ENCODE peak calls at places on chromosomes 6 and 20, in nine cellular contexts. One of them, this sample, is unnamed.
A peak's percentile ranks its signal among the peaks of the same experiment; 100 is the strongest.

GRCh38 chr6:164010446-164011071 is 596.0 kb downstream of the QKI start:
- DNase-seq in RCC 7860: no peak
- DNase-seq in LoVo: no peak
- DNase-seq in right lobe of liver: no peak
- DNase-seq in M059J: no peak
- DNase-seq in NCI-H460: no peak
- DNase-seq in GM10248: no peak
- DNase-seq in hypothalamus: no peak
- DNase-seq in activated CD8-positive, alpha-beta memory T cell treated with anti-CD3 and anti-CD28 coated beads for 4 hours: no peak
- DNase-seq in this sample: no peak

GRCh38 chr6:91127752-91128151 is 540.9 kb upstream of the MAP3K7 start:
- DNase-seq in hypothalamus: no peak
- DNase-seq in right lobe of liver: no peak
- DNase-seq in M059J: no peak
- DNase-seq in activated CD8-positive, alpha-beta memory T cell treated with anti-CD3 and anti-CD28 coated beads for 4 hours: no peak
- DNase-seq in GM10248: no peak
- DNase-seq in NCI-H460: no peak
- DNase-seq in LoVo: no peak
- DNase-seq in RCC 7860: no peak
- DNase-seq in this sample: no peak

GRCh38 chr6:138988469-138988834 is 399 bp upstream of the REPS1 start:
- DNase-seq in activated CD8-positive, alpha-beta memory T cell treated with anti-CD3 and anti-CD28 coated beads for 4 hours: no peak
- DNase-seq in LoVo: no peak
- DNase-seq in hypothalamus: no peak
- DNase-seq in GM10248: no peak
- DNase-seq in right lobe of liver: no peak
- DNase-seq in M059J: no peak
- DNase-seq in RCC 7860: no peak
- DNase-seq in NCI-H460: no peak
- DNase-seq in this sample: no peak

GRCh38 chr6:139577991-139578604 is 203.7 kb upstream of the CITED2 start:
- DNase-seq in M059J: peak; percentile 93
- DNase-seq in hypothalamus: no peak
- DNase-seq in right lobe of liver: no peak
- DNase-seq in LoVo: no peak
- DNase-seq in activated CD8-positive, alpha-beta memory T cell treated with anti-CD3 and anti-CD28 coated beads for 4 hours: no peak
- DNase-seq in NCI-H460: no peak
- DNase-seq in RCC 7860: peak; percentile 96
- DNase-seq in GM10248: no peak
- DNase-seq in this sample: no peak

GRCh38 chr6:118495639-118496296 is 52.3 kb upstream of the PLN start:
- DNase-seq in GM10248: no peak
- DNase-seq in activated CD8-positive, alpha-beta memory T cell treated with anti-CD3 and anti-CD28 coated beads for 4 hours: no peak
- DNase-seq in hypothalamus: no peak
- DNase-seq in NCI-H460: no peak
- DNase-seq in RCC 7860: no peak
- DNase-seq in M059J: peak; percentile 41
- DNase-seq in LoVo: peak; percentile 12
- DNase-seq in right lobe of liver: no peak
- DNase-seq in this sample: no peak

GRCh38 chr6:68069921-68070709 is 565.0 kb upstream of the ADGRB3 start:
- DNase-seq in LoVo: no peak
- DNase-seq in hypothalamus: no peak
- DNase-seq in right lobe of liver: no peak
- DNase-seq in NCI-H460: no peak
- DNase-seq in M059J: no peak
- DNase-seq in GM10248: no peak
- DNase-seq in activated CD8-positive, alpha-beta memory T cell treated with anti-CD3 and anti-CD28 coated beads for 4 hours: no peak
- DNase-seq in RCC 7860: no peak
- DNase-seq in this sample: no peak

GRCh38 chr6:153790881-153791473 is 248.1 kb upstream of the OPRM1 start:
- DNase-seq in LoVo: no peak
- DNase-seq in M059J: peak; percentile 54
- DNase-seq in GM10248: no peak
- DNase-seq in hypothalamus: no peak
- DNase-seq in right lobe of liver: no peak
- DNase-seq in NCI-H460: peak; percentile 6
- DNase-seq in RCC 7860: no peak
- DNase-seq in activated CD8-positive, alpha-beta memory T cell treated with anti-CD3 and anti-CD28 coated beads for 4 hours: no peak
- DNase-seq in this sample: no peak

GRCh38 chr20:8151371-8151770 is 19.3 kb downstream of the PLCB1 start:
- DNase-seq in M059J: no peak
- DNase-seq in GM10248: no peak
- DNase-seq in right lobe of liver: no peak
- DNase-seq in RCC 7860: no peak
- DNase-seq in activated CD8-positive, alpha-beta memory T cell treated with anti-CD3 and anti-CD28 coated beads for 4 hours: no peak
- DNase-seq in hypothalamus: no peak
- DNase-seq in LoVo: no peak
- DNase-seq in NCI-H460: no peak
- DNase-seq in this sample: no peak

GRCh38 chr6:49775043-49775442 is 12.0 kb downstream of the PGK2 start:
- DNase-seq in activated CD8-positive, alpha-beta memory T cell treated with anti-CD3 and anti-CD28 coated beads for 4 hours: no peak
- DNase-seq in GM10248: no peak
- DNase-seq in right lobe of liver: no peak
- DNase-seq in LoVo: no peak
- DNase-seq in hypothalamus: no peak
- DNase-seq in RCC 7860: no peak
- DNase-seq in M059J: no peak
- DNase-seq in NCI-H460: no peak
- DNase-seq in this sample: no peak

GRCh38 chr6:139967497-139967896 is 593.0 kb upstream of the CITED2 start:
- DNase-seq in M059J: peak; percentile 30
- DNase-seq in right lobe of liver: no peak
- DNase-seq in hypothalamus: no peak
- DNase-seq in NCI-H460: no peak
- DNase-seq in activated CD8-positive, alpha-beta memory T cell treated with anti-CD3 and anti-CD28 coated beads for 4 hours: no peak
- DNase-seq in GM10248: no peak
- DNase-seq in RCC 7860: no peak
- DNase-seq in LoVo: no peak
- DNase-seq in this sample: no peak

GRCh38 chr6:145891126-145891525 is 73.0 kb downstream of the SHPRH start:
- DNase-seq in NCI-H460: no peak
- DNase-seq in M059J: peak; percentile 34
- DNase-seq in activated CD8-positive, alpha-beta memory T cell treated with anti-CD3 and anti-CD28 coated beads for 4 hours: no peak
- DNase-seq in GM10248: no peak
- DNase-seq in hypothalamus: no peak
- DNase-seq in LoVo: no peak
- DNase-seq in right lobe of liver: no peak
- DNase-seq in RCC 7860: no peak
- DNase-seq in this sample: no peak

GRCh38 chr6:4446982-4447381 is 311.6 kb upstream of the ECI2 start:
- DNase-seq in LoVo: no peak
- DNase-seq in RCC 7860: peak; percentile 17
- DNase-seq in NCI-H460: no peak
- DNase-seq in M059J: peak; percentile 38
- DNase-seq in right lobe of liver: no peak
- DNase-seq in GM10248: no peak
- DNase-seq in activated CD8-positive, alpha-beta memory T cell treated with anti-CD3 and anti-CD28 coated beads for 4 hours: no peak
- DNase-seq in hypothalamus: no peak
- DNase-seq in this sample: no peak

This sample was measured in NCI-H2107.